ENCODE peak calls at places on chromosomes 4 and X, in ten cellular contexts. One of them, this sample, is unnamed.

GRCh38 chr4:32789026-32789608 is 2068.9 kb downstream of the PCDH7 start:
- DNase-seq in upper lobe of right lung: no peak
- DNase-seq in astrocyte: peak; percentile 41
- DNase-seq in left lung: no peak
- DNase-seq in bronchial epithelial cell: peak; percentile 88
- DNase-seq in mesendoderm: peak; percentile 72
- DNase-seq in heart left ventricle: no peak
- DNase-seq in cardiac fibroblast: peak; percentile 88
- DNase-seq in MM.1S: no peak
- DNase-seq in HL-60: no peak
- DNase-seq in this sample: no peak

GRCh38 chrX:126170715-126171114 is 4.6 kb upstream of the DCAF12L2 start:
- DNase-seq in MM.1S: no peak
- DNase-seq in mesendoderm: no peak
- DNase-seq in HL-60: no peak
- DNase-seq in cardiac fibroblast: no peak
- DNase-seq in heart left ventricle: no peak
- DNase-seq in left lung: no peak
- DNase-seq in upper lobe of right lung: no peak
- DNase-seq in astrocyte: no peak
- DNase-seq in bronchial epithelial cell: no peak
- DNase-seq in this sample: no peak

GRCh38 chrX:19882066-19882775 is 5.2 kb downstream of the SH3KBP1 start:
- DNase-seq in heart left ventricle: no peak
- DNase-seq in MM.1S: no peak
- DNase-seq in mesendoderm: peak; percentile 44
- DNase-seq in bronchial epithelial cell: no peak
- DNase-seq in upper lobe of right lung: no peak
- DNase-seq in left lung: no peak
- DNase-seq in HL-60: no peak
- DNase-seq in astrocyte: no peak
- DNase-seq in cardiac fibroblast: peak; percentile 8
- DNase-seq in this sample: no peak

GRCh38 chrX:54509401-54509800 is 13.4 kb upstream of the FGD1 start:
- DNase-seq in HL-60: no peak
- DNase-seq in astrocyte: peak; percentile 11
- DNase-seq in mesendoderm: peak; percentile 58
- DNase-seq in bronchial epithelial cell: no peak
- DNase-seq in left lung: no peak
- DNase-seq in heart left ventricle: no peak
- DNase-seq in upper lobe of right lung: no peak
- DNase-seq in cardiac fibroblast: peak; percentile 71
- DNase-seq in MM.1S: no peak
- DNase-seq in this sample: no peak

GRCh38 chrX:103363046-103363445 is 6.7 kb downstream of the TCEAL9 start:
- DNase-seq in MM.1S: no peak
- DNase-seq in HL-60: no peak
- DNase-seq in mesendoderm: no peak
- DNase-seq in bronchial epithelial cell: no peak
- DNase-seq in heart left ventricle: no peak
- DNase-seq in upper lobe of right lung: no peak
- DNase-seq in left lung: no peak
- DNase-seq in astrocyte: no peak
- DNase-seq in cardiac fibroblast: no peak
- DNase-seq in this sample: no peak

GRCh38 chr4:76447326-76447954 is 12.4 kb downstream of the SHROOM3 start:
- DNase-seq in bronchial epithelial cell: no peak
- DNase-seq in upper lobe of right lung: no peak
- DNase-seq in MM.1S: no peak
- DNase-seq in cardiac fibroblast: peak; percentile 81
- DNase-seq in heart left ventricle: no peak
- DNase-seq in astrocyte: peak; percentile 85
- DNase-seq in left lung: no peak
- DNase-seq in HL-60: no peak
- DNase-seq in mesendoderm: peak; percentile 37
- DNase-seq in this sample: no peak

GRCh38 chrX:19334945-19335626 is 8.6 kb upstream of the PDHA1 start:
- DNase-seq in heart left ventricle: no peak
- DNase-seq in upper lobe of right lung: no peak
- DNase-seq in HL-60: peak; percentile 64
- DNase-seq in MM.1S: peak; percentile 79
- DNase-seq in bronchial epithelial cell: peak; percentile 0
- DNase-seq in astrocyte: no peak
- DNase-seq in left lung: no peak
- DNase-seq in cardiac fibroblast: no peak
- DNase-seq in mesendoderm: peak; percentile 80
- DNase-seq in this sample: no peak

GRCh38 chrX:155056877-155057792 is 13.8 kb downstream of the CMC4 start:
- DNase-seq in HL-60: peak; percentile 51
- DNase-seq in heart left ventricle: peak; percentile 67
- DNase-seq in mesendoderm: peak; percentile 85
- DNase-seq in bronchial epithelial cell: peak; percentile 60
- DNase-seq in cardiac fibroblast: peak; percentile 85
- DNase-seq in astrocyte: peak; percentile 51
- DNase-seq in upper lobe of right lung: peak; percentile 71
- DNase-seq in left lung: peak; percentile 44
- DNase-seq in MM.1S: peak; percentile 56
- DNase-seq in this sample: no peak

DNA sequence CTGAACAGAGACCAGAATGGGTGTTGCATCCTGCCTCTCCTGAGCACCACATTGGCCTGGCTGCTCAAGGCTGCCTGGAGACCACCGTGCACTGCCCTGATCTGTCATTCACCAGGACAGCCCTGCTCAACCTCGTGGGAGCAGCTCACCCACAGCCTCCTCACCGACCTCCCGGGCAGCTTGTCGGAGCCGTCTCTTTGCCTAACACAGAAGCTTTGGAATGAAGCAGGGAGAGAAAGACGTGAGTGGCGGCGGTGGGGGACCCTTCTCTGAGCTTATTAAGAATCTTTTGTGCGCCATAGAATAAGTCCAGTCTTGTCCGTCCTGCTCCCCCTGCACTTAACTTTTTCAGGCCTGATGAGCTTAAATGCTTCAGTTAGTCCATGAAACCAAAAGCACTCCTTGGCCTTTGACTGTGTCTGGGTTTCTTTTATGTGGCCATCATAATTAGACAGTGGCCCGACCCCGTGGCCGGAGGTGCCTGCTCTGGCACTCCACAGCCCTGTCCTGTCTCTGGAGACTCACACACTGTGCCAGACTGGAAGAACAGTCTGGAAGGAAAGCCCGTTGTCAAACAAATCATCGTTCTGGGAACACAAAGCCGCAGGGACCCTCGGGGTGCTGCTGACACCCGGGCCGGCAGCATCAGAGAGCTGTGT is 192.8 kb downstream of the BCOR start:
- DNase-seq in heart left ventricle: no peak
- DNase-seq in MM.1S: no peak
- DNase-seq in mesendoderm: no peak
- DNase-seq in astrocyte: no peak
- DNase-seq in bronchial epithelial cell: no peak
- DNase-seq in left lung: no peak
- DNase-seq in upper lobe of right lung: no peak
- DNase-seq in HL-60: no peak
- DNase-seq in cardiac fibroblast: no peak
- DNase-seq in this sample: no peak
- H3K4me3 ChIP-seq in heart left ventricle: no peak overlapping the region
- H3K4me3 ChIP-seq in MM.1S: no peak overlapping the region
- H3K4me3 ChIP-seq in mesendoderm: no peak overlapping the region
- H3K4me3 ChIP-seq in astrocyte: no peak overlapping the region
- H3K4me3 ChIP-seq in bronchial epithelial cell: no peak overlapping the region
- H3K4me3 ChIP-seq in left lung: no peak overlapping the region
- H3K4me3 ChIP-seq in upper lobe of right lung: no peak overlapping the region
- H3K4me3 ChIP-seq in HL-60: no peak overlapping the region
- H3K4me3 ChIP-seq in cardiac fibroblast: no peak overlapping the region
- H3K4me3 ChIP-seq in this sample: no peak overlapping the region

GRCh38 chr4:141352775-141353544 is 132.3 kb downstream of the ZNF330 start:
- DNase-seq in mesendoderm: peak; percentile 87
- DNase-seq in bronchial epithelial cell: peak; percentile 54
- DNase-seq in HL-60: peak; percentile 59
- DNase-seq in heart left ventricle: no peak
- DNase-seq in MM.1S: no peak
- DNase-seq in upper lobe of right lung: no peak
- DNase-seq in left lung: no peak
- DNase-seq in astrocyte: peak; percentile 87
- DNase-seq in cardiac fibroblast: peak; percentile 89
- DNase-seq in this sample: no peak
- H3K4me3 ChIP-seq in mesendoderm: no peak overlapping the region
- H3K4me3 ChIP-seq in bronchial epithelial cell: no peak overlapping the region
- H3K4me3 ChIP-seq in HL-60: no peak overlapping the region
- H3K4me3 ChIP-seq in heart left ventricle: no peak overlapping the region
- H3K4me3 ChIP-seq in MM.1S: no peak overlapping the region
- H3K4me3 ChIP-seq in upper lobe of right lung: no peak overlapping the region
- H3K4me3 ChIP-seq in left lung: no peak overlapping the region
- H3K4me3 ChIP-seq in astrocyte: no peak overlapping the region
- H3K4me3 ChIP-seq in cardiac fibroblast: no peak overlapping the region
- H3K4me3 ChIP-seq in this sample: no peak overlapping the region

GRCh38 chr4:62588671-62589070 is 1388.5 kb downstream of the ADGRL3 start:
- DNase-seq in left lung: no peak
- DNase-seq in mesendoderm: no peak
- DNase-seq in heart left ventricle: no peak
- DNase-seq in bronchial epithelial cell: no peak
- DNase-seq in astrocyte: no peak
- DNase-seq in MM.1S: no peak
- DNase-seq in cardiac fibroblast: no peak
- DNase-seq in upper lobe of right lung: no peak
- DNase-seq in HL-60: no peak
- DNase-seq in this sample: no peak
- H3K4me3 ChIP-seq in left lung: no peak overlapping the region
- H3K4me3 ChIP-seq in mesendoderm: no peak overlapping the region
- H3K4me3 ChIP-seq in heart left ventricle: no peak overlapping the region
- H3K4me3 ChIP-seq in bronchial epithelial cell: no peak overlapping the region
- H3K4me3 ChIP-seq in astrocyte: no peak overlapping the region
- H3K4me3 ChIP-seq in MM.1S: no peak overlapping the region
- H3K4me3 ChIP-seq in cardiac fibroblast: no peak overlapping the region
- H3K4me3 ChIP-seq in upper lobe of right lung: no peak overlapping the region
- H3K4me3 ChIP-seq in HL-60: no peak overlapping the region
- H3K4me3 ChIP-seq in this sample: no peak overlapping the region

DNA sequence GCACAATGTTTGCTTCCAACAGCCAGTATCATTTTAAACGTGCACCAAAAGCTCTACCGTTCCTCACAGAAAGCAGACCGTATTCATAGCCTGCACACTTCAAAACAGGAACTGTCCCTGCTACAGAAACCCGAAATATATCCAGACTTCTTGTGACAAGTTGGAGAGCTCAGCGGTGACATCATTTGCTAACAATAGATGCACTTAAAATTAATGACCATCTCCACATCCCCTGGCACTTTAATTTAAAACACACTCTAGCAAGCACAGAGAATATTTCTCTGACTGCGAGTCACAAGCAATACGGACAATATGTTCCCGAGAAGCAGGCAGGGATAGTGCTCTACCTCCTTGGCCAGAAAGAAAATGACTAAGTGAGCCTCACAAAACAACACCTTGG is 2.5 kb downstream of the NYX start:
- DNase-seq in MM.1S: peak; percentile 53
- DNase-seq in upper lobe of right lung: no peak
- DNase-seq in left lung: no peak
- DNase-seq in cardiac fibroblast: peak; percentile 23
- DNase-seq in HL-60: peak; percentile 46
- DNase-seq in bronchial epithelial cell: no peak
- DNase-seq in astrocyte: peak; percentile 28
- DNase-seq in mesendoderm: no peak
- DNase-seq in heart left ventricle: peak; percentile 25
- DNase-seq in this sample: no peak
- H3K4me3 ChIP-seq in MM.1S: peak overlapping the region; percentile 43
- H3K4me3 ChIP-seq in upper lobe of right lung: peak overlapping the region; percentile 16
- H3K4me3 ChIP-seq in left lung: no peak overlapping the region
- H3K4me3 ChIP-seq in cardiac fibroblast: no peak overlapping the region
- H3K4me3 ChIP-seq in HL-60: no peak overlapping the region
- H3K4me3 ChIP-seq in bronchial epithelial cell: no peak overlapping the region
- H3K4me3 ChIP-seq in astrocyte: peak overlapping the region; percentile 36
- H3K4me3 ChIP-seq in mesendoderm: no peak overlapping the region
- H3K4me3 ChIP-seq in heart left ventricle: no peak overlapping the region
- H3K4me3 ChIP-seq in this sample: no peak overlapping the region

DNA sequence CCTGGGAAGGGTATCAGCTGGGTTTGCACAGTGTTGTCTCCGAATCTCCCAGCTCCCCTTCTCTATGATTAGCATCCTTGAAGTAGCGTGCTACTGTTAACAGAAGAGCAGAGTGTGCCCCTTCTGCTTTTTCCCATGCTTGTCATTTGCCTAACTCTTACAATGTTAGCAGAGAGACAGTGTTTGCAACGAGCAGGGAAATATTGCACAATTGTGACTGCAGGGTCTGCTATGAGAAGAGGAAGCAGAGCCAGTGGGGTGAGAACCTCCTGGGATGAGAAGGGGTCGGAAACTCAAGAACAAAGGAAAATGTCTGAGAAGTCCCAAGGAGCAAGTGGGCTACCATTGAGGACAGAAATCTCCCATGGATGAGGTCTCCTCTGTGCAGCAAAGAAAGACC is 7.8 kb upstream of the CHRNA9 start:
- DNase-seq in upper lobe of right lung: no peak
- DNase-seq in left lung: no peak
- DNase-seq in MM.1S: no peak
- DNase-seq in cardiac fibroblast: peak; percentile 27
- DNase-seq in mesendoderm: no peak
- DNase-seq in HL-60: peak; percentile 95
- DNase-seq in astrocyte: no peak
- DNase-seq in heart left ventricle: no peak
- DNase-seq in bronchial epithelial cell: no peak
- DNase-seq in this sample: no peak
- H3K4me3 ChIP-seq in upper lobe of right lung: no peak overlapping the region
- H3K4me3 ChIP-seq in left lung: no peak overlapping the region
- H3K4me3 ChIP-seq in MM.1S: no peak overlapping the region
- H3K4me3 ChIP-seq in cardiac fibroblast: no peak overlapping the region
- H3K4me3 ChIP-seq in mesendoderm: no peak overlapping the region
- H3K4me3 ChIP-seq in HL-60: no peak overlapping the region
- H3K4me3 ChIP-seq in astrocyte: no peak overlapping the region
- H3K4me3 ChIP-seq in heart left ventricle: no peak overlapping the region
- H3K4me3 ChIP-seq in bronchial epithelial cell: no peak overlapping the region
- H3K4me3 ChIP-seq in this sample: no peak overlapping the region

DNA sequence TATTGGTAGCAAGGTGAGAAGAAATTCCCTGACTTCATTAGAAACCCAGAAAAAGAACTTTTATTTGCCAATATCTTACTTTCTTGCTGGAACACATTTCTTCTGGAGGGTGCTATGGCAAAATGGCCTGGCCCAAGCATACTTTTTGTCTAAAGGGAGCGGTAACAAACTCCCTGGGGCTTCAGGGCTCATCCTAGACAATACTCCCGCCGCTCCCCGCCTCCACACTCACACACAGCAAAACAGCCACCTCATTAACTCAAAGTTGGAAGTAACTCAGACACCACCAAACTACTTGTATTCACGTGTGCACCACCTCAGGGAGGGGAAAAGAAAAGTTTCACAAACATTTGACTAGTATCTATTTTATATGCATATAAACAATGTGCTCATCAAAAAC is 75.7 kb downstream of the IGSF1 start:
- DNase-seq in MM.1S: no peak
- DNase-seq in HL-60: no peak
- DNase-seq in left lung: no peak
- DNase-seq in upper lobe of right lung: no peak
- DNase-seq in cardiac fibroblast: no peak
- DNase-seq in astrocyte: no peak
- DNase-seq in bronchial epithelial cell: no peak
- DNase-seq in heart left ventricle: no peak
- DNase-seq in mesendoderm: no peak
- DNase-seq in this sample: no peak
- H3K4me3 ChIP-seq in MM.1S: no peak overlapping the region
- H3K4me3 ChIP-seq in HL-60: no peak overlapping the region
- H3K4me3 ChIP-seq in left lung: no peak overlapping the region
- H3K4me3 ChIP-seq in upper lobe of right lung: no peak overlapping the region
- H3K4me3 ChIP-seq in cardiac fibroblast: no peak overlapping the region
- H3K4me3 ChIP-seq in astrocyte: no peak overlapping the region
- H3K4me3 ChIP-seq in bronchial epithelial cell: no peak overlapping the region
- H3K4me3 ChIP-seq in heart left ventricle: no peak overlapping the region
- H3K4me3 ChIP-seq in mesendoderm: no peak overlapping the region
- H3K4me3 ChIP-seq in this sample: no peak overlapping the region

This sample was measured in suprapubic skin.